ENCODE peak calls at places on chromosomes 16 and 17, in four cellular contexts. U, Y, L and W are unnamed samples.

GRCh38 chr17:17553217-17554195 is 38.0 kb downstream of the PEMT start:
- DNase-seq in U (no peak), Y (no peak), L (no peak), W (no peak)

GRCh38 chr17:18161226-18162094 is 22.2 kb upstream of the ALKBH5 start:
- DNase-seq in U (no peak), Y (no peak), L (peak), W (no peak)

GRCh38 chr16:69927056-69927757 is 23.9 kb upstream of the CLEC18A start:
- DNase-seq in U (no peak), Y (peak), L (no peak), W (no peak)

GRCh38 chr17:77728022-77728671 is 230.4 kb upstream of the TNRC6C start:
- DNase-seq in U (peak), Y (peak), L (peak), W (peak)

GRCh38 chr17:10936931-10937330 is 99.0 kb upstream of the PIRT start:
- DNase-seq in U (no peak), Y (no peak), L (no peak), W (peak)

GRCh38 chr16:31476305-31477219 is 4.6 kb downstream of the TGFB1I1 start:
- DNase-seq in U (no peak), Y (peak), L (peak), W (peak)

GRCh38 chr17:31690118-31690517 is 168.9 kb downstream of the COPRS start:
- DNase-seq in U (no peak), Y (no peak), L (no peak), W (no peak)

GRCh38 chr16:3646348-3646920 is 8.1 kb upstream of the DNASE1 start:
- DNase-seq in U (no peak), Y (peak), L (peak), W (peak)

GRCh38 chr17:17082878-17083277 is 40.6 kb downstream of the MPRIP start:
- DNase-seq in U (no peak), Y (no peak), L (no peak), W (no peak)

GRCh38 chr16:29962344-29962994 is 590 bp downstream of the TMEM219 start:
- DNase-seq in U (peak), Y (peak), L (peak), W (no peak)

GRCh38 chr16:84845496-84846002 is 25.8 kb downstream of the CRISPLD2 start:
- DNase-seq in U (no peak), Y (no peak), L (peak), W (no peak)

GRCh38 chr17:82444941-82445521 is 5.5 kb downstream of the CYBC1 start:
- DNase-seq in U (no peak), Y (no peak), L (no peak), W (no peak)

GRCh38 chr17:16428098-16428882 is 12.9 kb downstream of the TRPV2 start:
- DNase-seq in U (no peak), Y (peak), L (peak), W (peak)

GRCh38 chr17:38735161-38735997 is 5.2 kb downstream of the CISD3 start:
- DNase-seq in U (no peak), Y (peak), L (peak), W (peak)

GRCh38 chr17:45043268-45043681 is 8.2 kb downstream of the DCAKD start:
- DNase-seq in U (peak), Y (no peak), L (no peak), W (no peak)

GRCh38 chr17:45038771-45039634 is 12.4 kb downstream of the DCAKD start:
- DNase-seq in U (no peak), Y (no peak), L (no peak), W (no peak)

GRCh38 chr17:45043813-45044540 is 7.5 kb downstream of the DCAKD start:
- DNase-seq in U (peak), Y (no peak), L (no peak), W (no peak)

GRCh38 chr17:45040459-45040858 is 11.0 kb downstream of the DCAKD start:
- DNase-seq in U (no peak), Y (no peak), L (no peak), W (peak)

DNA sequence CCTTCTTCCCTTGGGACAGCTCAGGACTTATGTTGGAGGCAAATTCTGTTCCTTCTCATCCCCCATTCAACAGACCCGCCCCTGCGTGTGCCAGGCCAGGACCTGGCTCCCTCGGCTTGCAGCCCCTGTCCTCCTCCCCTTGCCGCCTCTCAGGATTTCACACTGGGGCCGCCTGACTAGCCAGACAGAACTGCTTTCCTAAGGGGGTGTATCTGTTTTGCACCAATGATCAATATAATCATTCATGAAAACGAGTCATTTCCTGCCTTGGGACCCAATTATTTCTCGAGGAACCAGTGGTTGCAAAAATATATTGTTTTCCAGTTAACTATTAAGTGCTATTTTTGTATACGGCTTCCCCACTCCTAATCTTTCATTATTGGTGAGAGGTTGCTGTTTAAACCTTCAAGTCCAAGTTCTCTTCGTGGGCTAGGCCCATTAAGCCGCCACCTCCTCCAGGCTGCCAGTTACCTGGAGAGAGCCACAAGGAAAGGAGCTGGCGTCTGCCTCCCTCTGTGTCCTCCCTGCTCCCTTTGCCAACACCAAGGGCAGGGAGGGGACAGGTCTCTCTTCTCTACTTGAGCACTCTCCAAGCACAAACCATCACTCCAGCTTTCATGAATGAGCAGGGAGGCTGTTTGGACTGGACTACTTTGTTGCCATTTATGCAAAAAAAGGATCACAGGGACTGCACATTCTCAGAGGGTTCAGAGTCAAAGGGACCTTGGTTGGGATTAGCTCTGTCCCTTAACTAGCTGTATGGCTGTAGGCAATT is 8.9 kb downstream of the DCAKD start:
- DNase-seq in U (no peak), Y (no peak), L (no peak), W (no peak)
- H3K4me2 ChIP-seq in U (peak), Y (no peak), L (no peak), W (no peak)

DNA sequence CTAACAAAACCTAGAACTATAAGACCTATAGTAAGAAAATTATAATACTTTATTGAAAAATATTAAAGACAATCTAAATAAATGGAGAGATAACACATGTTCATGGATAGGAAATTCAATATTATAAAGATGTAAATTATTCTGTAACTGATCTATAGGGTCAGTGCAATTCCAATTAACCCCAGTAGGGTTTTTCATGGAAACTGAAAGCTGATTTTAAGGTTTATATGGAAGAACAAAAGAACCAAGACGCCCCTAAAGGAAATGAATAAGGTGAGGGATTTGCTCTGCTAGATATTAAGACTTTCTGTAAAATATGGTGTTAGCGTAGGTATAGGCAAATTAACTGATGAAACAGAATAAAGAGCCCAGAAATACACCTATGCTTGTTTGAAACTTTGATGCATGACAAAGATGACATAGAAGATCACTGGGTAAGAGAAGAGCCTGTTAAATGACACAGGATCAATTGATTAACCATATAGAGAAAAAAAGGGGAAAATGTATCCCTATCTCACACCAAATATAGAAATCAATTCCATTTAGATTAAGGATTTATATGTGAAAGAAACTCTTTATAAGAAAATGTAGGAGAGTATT is 3.0 kb downstream of the ICAM2 start:
- DNase-seq in U (no peak), Y (no peak), L (no peak), W (no peak)
- H3K4me2 ChIP-seq in U (no peak), Y (no peak), L (no peak), W (no peak)

DNA sequence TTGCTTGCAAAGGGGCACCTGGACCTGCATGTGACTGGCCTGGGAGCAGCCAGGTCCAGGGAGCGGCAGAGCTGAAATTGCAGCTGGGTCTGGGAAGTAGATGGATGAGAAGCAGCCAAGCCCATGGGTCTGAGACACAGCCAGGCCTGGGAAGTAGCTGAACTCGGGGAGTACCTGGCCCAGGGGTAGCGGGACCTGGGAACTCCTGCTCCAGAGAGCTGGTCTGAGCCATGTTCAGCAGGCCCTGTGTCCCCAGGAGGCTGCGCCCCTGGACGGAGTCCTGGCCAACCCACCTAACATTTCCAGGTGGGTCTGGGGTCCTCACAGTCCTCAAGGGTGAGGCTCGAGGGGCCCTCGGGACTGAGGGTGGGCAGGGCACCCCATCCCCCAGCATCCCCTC is 2.9 kb downstream of the MSLN start:
- DNase-seq in U (no peak), Y (no peak), L (no peak), W (no peak)
- H3K4me2 ChIP-seq in U (no peak), Y (no peak), L (no peak), W (no peak)

GRCh38 chr17:51057534-51057933 is 63.1 kb downstream of the SPAG9 start:
- DNase-seq in U (no peak), Y (no peak), L (no peak), W (no peak)

GRCh38 chr17:51059781-51060180 is 60.9 kb downstream of the SPAG9 start:
- DNase-seq in U (no peak), Y (no peak), L (no peak), W (no peak)

GRCh38 chr17:51054748-51055147 is 65.9 kb downstream of the SPAG9 start:
- DNase-seq in U (no peak), Y (no peak), L (no peak), W (no peak)

GRCh38 chr17:51060396-51060795 is 60.3 kb downstream of the SPAG9 start:
- DNase-seq in U (no peak), Y (peak), L (no peak), W (peak)

GRCh38 chr17:51056813-51057510 is 63.7 kb downstream of the SPAG9 start:
- DNase-seq in U (peak), Y (peak), L (peak), W (peak)
- H3K4me2 ChIP-seq in U (peak), Y (peak), L (no peak), W (no peak)